ENCODE peak calls at places on chromosomes 7 and 10, in four cellular contexts. One of them, this sample, is unnamed.

GRCh38 chr7:26044320-26044719 is 107.7 kb upstream of the NFE2L3 start:
- DNase-seq in SK-N-SH: no peak
- DNase-seq in GM12878: no peak
- DNase-seq in HepG2: no peak
- DNase-seq in this sample: no peak

GRCh38 chr7:97845622-97846203 is 26.5 kb downstream of the ASNS start:
- DNase-seq in SK-N-SH: peak
- DNase-seq in GM12878: no peak
- DNase-seq in HepG2: peak
- DNase-seq in this sample: peak

GRCh38 chr7:112416127-112416526 is 34.1 kb upstream of the IFRD1 start:
- DNase-seq in SK-N-SH: no peak
- DNase-seq in GM12878: no peak
- DNase-seq in HepG2: no peak
- DNase-seq in this sample: no peak

GRCh38 chr10:110546077-110546476 is 21.4 kb upstream of the SMC3 start:
- DNase-seq in SK-N-SH: no peak
- DNase-seq in GM12878: no peak
- DNase-seq in HepG2: no peak
- DNase-seq in this sample: no peak

GRCh38 chr7:12107841-12108249 is 103.2 kb upstream of the TMEM106B start:
- DNase-seq in SK-N-SH: no peak
- DNase-seq in GM12878: no peak
- DNase-seq in HepG2: peak
- DNase-seq in this sample: no peak

GRCh38 chr7:46515844-46516590 is 594.9 kb upstream of the IGFBP3 start:
- DNase-seq in SK-N-SH: no peak
- DNase-seq in GM12878: no peak
- DNase-seq in HepG2: no peak
- DNase-seq in this sample: no peak

GRCh38 chr7:116683786-116684185 is 11.8 kb downstream of the MET start:
- DNase-seq in SK-N-SH: no peak
- DNase-seq in GM12878: peak
- DNase-seq in HepG2: no peak
- DNase-seq in this sample: no peak

GRCh38 chr10:131063311-131063710 is 248.2 kb downstream of the TCERG1L start:
- DNase-seq in SK-N-SH: no peak
- DNase-seq in GM12878: no peak
- DNase-seq in HepG2: no peak
- DNase-seq in this sample: no peak

GRCh38 chr10:75755528-75755927 is 324.1 kb downstream of the LRMDA start:
- DNase-seq in SK-N-SH: no peak
- DNase-seq in GM12878: no peak
- DNase-seq in HepG2: peak
- DNase-seq in this sample: no peak

GRCh38 chr10:91162495-91163268 is 57.8 kb upstream of the PCGF5 start:
- DNase-seq in SK-N-SH: peak
- DNase-seq in GM12878: no peak
- DNase-seq in HepG2: peak
- DNase-seq in this sample: peak

GRCh38 chr10:11724938-11725776 is 17.0 kb upstream of the ECHDC3 start:
- DNase-seq in SK-N-SH: peak
- DNase-seq in GM12878: peak
- DNase-seq in HepG2: peak
- DNase-seq in this sample: peak

GRCh38 chr7:20777377-20778062 is 9.2 kb downstream of the SP8 start:
- DNase-seq in SK-N-SH: no peak
- DNase-seq in GM12878: no peak
- DNase-seq in HepG2: no peak
- DNase-seq in this sample: no peak

GRCh38 chr10:3265081-3265480 is 92.5 kb upstream of the PITRM1 start:
- DNase-seq in SK-N-SH: peak
- DNase-seq in GM12878: no peak
- DNase-seq in HepG2: no peak
- DNase-seq in this sample: no peak

GRCh38 chr7:44666566-44666965 is 60.1 kb downstream of the OGDH start:
- DNase-seq in SK-N-SH: no peak
- DNase-seq in GM12878: no peak
- DNase-seq in HepG2: no peak
- DNase-seq in this sample: no peak

GRCh38 chr7:100677308-100678095 is 4.0 kb downstream of the GNB2 start:
- DNase-seq in SK-N-SH: peak
- DNase-seq in GM12878: no peak
- DNase-seq in HepG2: no peak
- DNase-seq in this sample: no peak

GRCh38 chr7:73707045-73707631 is 12.3 kb downstream of the STX1A start:
- DNase-seq in SK-N-SH: peak
- DNase-seq in GM12878: no peak
- DNase-seq in HepG2: no peak
- DNase-seq in this sample: no peak

GRCh38 chr10:63256047-63256773 is 123.1 kb downstream of the NRBF2 start:
- DNase-seq in SK-N-SH: peak
- DNase-seq in GM12878: no peak
- DNase-seq in HepG2: no peak
- DNase-seq in this sample: no peak

GRCh38 chr10:9188022-9188810 is 1133.7 kb downstream of the GATA3 start:
- DNase-seq in SK-N-SH: no peak
- DNase-seq in GM12878: no peak
- DNase-seq in HepG2: no peak
- DNase-seq in this sample: no peak

GRCh38 chr7:114865564-114865963 is 56.3 kb upstream of the MDFIC start:
- DNase-seq in SK-N-SH: no peak
- DNase-seq in GM12878: peak
- DNase-seq in HepG2: peak
- DNase-seq in this sample: no peak

GRCh38 chr10:12980080-12980656 is 21.3 kb downstream of the CCDC3 start:
- DNase-seq in SK-N-SH: peak
- DNase-seq in GM12878: no peak
- DNase-seq in HepG2: no peak
- DNase-seq in this sample: no peak

GRCh38 chr7:28315565-28316420 is 96.5 kb upstream of the CREB5 start:
- DNase-seq in SK-N-SH: peak
- DNase-seq in GM12878: no peak
- DNase-seq in HepG2: no peak
- DNase-seq in this sample: no peak

GRCh38 chr7:155848691-155849690 is 36.7 kb upstream of the SHH start:
- DNase-seq in SK-N-SH: no peak
- DNase-seq in GM12878: no peak
- DNase-seq in HepG2: no peak
- DNase-seq in this sample: no peak

GRCh38 chr7:117946201-117946633 is 73.0 kb upstream of the CTTNBP2 start:
- DNase-seq in SK-N-SH: no peak
- DNase-seq in GM12878: no peak
- DNase-seq in HepG2: no peak
- DNase-seq in this sample: no peak

GRCh38 chr7:70178787-70179186 is 580.5 kb downstream of the AUTS2 start:
- DNase-seq in SK-N-SH: no peak
- DNase-seq in GM12878: no peak
- DNase-seq in HepG2: no peak
- DNase-seq in this sample: no peak

GRCh38 chr10:102744374-102745051 is 765 bp downstream of the WBP1L start:
- DNase-seq in SK-N-SH: no peak
- DNase-seq in GM12878: no peak
- DNase-seq in HepG2: no peak
- DNase-seq in this sample: no peak

GRCh38 chr10:101121661-101122045 is 9.4 kb upstream of the TLX1 start:
- DNase-seq in SK-N-SH: peak
- DNase-seq in GM12878: no peak
- DNase-seq in HepG2: no peak
- DNase-seq in this sample: no peak

GRCh38 chr7:229184-229964 is 37.0 kb downstream of the FAM20C start:
- DNase-seq in SK-N-SH: no peak
- DNase-seq in GM12878: no peak
- DNase-seq in HepG2: no peak
- DNase-seq in this sample: no peak
- TF ChIP-seq TAF1 in SK-N-SH: no peak
- TF ChIP-seq TAF1 in GM12878: no peak
- TF ChIP-seq TAF1 in HepG2: no peak
- TF ChIP-seq TAF1 in this sample: no peak

GRCh38 chr10:30215631-30216030 is 133.4 kb downstream of the MTPAP start:
- DNase-seq in SK-N-SH: no peak
- DNase-seq in GM12878: no peak
- DNase-seq in HepG2: no peak
- DNase-seq in this sample: no peak
- TF ChIP-seq NFIC in SK-N-SH: no peak
- TF ChIP-seq NFIC in GM12878: no peak
- TF ChIP-seq NFIC in HepG2: no peak
- TF ChIP-seq NFIC in this sample: no peak

DNA sequence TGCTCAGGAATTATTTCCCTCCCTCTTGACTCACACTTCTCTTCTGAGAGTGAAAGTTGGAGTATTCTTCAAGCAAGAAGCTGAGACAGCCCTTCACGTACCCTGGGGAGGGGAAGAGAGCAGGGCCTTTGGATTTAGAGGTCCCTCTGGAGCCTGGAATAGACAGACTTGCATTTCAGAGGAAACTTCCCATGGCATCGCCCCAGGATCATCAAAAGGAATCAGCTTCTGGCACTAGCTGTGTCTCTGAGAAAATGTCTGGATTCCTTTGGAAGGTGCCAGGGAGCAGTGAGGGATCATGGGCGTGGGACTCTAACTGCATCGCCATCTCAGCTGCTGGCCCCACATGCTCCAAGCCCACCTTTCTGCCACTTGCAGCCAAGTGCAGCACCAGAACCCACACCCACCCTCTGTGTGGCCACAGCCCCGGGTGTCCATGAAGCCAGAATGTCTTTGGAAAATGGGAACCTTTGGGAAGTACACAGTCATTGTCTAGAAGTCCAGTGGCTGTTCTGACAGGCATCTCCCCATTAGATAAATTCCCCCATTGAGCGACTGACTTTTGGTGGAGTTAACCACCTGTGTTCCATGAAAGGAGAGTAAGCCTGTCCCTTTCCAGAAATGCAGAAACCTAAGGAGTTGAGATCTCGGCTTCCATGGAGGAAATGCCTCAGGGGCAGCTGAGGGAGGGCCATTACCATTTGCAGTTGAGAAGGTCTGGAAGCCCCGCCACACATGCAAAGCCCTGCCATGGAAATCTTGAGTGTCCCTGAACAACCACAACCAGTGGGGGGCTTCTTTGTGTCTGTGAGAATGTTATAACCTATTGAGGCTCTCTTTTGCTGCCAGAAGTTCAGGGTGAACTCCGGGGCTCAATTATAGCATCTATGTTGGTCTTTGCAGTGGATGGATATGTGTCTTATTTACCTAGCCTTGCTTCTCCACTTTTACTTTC is 57.8 kb upstream of the GDF10 start:
- DNase-seq in SK-N-SH: no peak
- DNase-seq in GM12878: no peak
- DNase-seq in HepG2: no peak
- DNase-seq in this sample: no peak
- TF ChIP-seq TAF1 in SK-N-SH: no peak
- TF ChIP-seq TAF1 in GM12878: no peak
- TF ChIP-seq TAF1 in HepG2: no peak
- TF ChIP-seq TAF1 in this sample: no peak

GRCh38 chr10:95661818-95662217 is 5.3 kb upstream of the ALDH18A1 start:
- DNase-seq in SK-N-SH: no peak
- DNase-seq in GM12878: no peak
- DNase-seq in HepG2: peak
- DNase-seq in this sample: no peak
- TF ChIP-seq NFIC in SK-N-SH: no peak
- TF ChIP-seq NFIC in GM12878: no peak
- TF ChIP-seq NFIC in HepG2: no peak
- TF ChIP-seq NFIC in this sample: no peak

This sample was measured in K562.